ENCODE peak calls at places on chromosomes 1 and 21, in nine cellular contexts. F, G, J, R, P, K, Z, C and N are unnamed samples. For H3K4me1, the result is how much of the 10 kb centered on the place peaks cover.

GRCh38 chr1:212520299-212520698 is 87.6 kb downstream of the NENF start:
- DNase-seq in F (no peak), G (no peak), J (no peak), R (no peak), P (no peak), K (no peak), Z (no peak), C (no peak), N (no peak)

GRCh38 chr1:203402609-203403337 is 51.9 kb upstream of the FMOD start:
- DNase-seq in F (no peak), G (no peak), J (no peak), R (no peak), P (peak), K (no peak), Z (no peak), C (no peak), N (peak)

GRCh38 chr1:99740141-99740540 is 26.3 kb downstream of the FRRS1 start:
- DNase-seq in F (no peak), G (no peak), J (no peak), R (no peak), P (no peak), K (no peak), Z (no peak), C (no peak), N (peak)

GRCh38 chr1:152906023-152906565 is 2.3 kb upstream of the IVL start:
- DNase-seq in F (peak), G (no peak), J (no peak), R (no peak), P (no peak), K (no peak), Z (no peak), C (no peak), N (peak)

GRCh38 chr1:162389971-162390370 is 8.4 kb downstream of the C1orf226 start:
- DNase-seq in F (no peak), G (no peak), J (peak), R (no peak), P (no peak), K (peak), Z (no peak), C (no peak), N (no peak)

GRCh38 chr1:246317291-246317690 is 189.8 kb downstream of the SMYD3 start:
- DNase-seq in F (no peak), G (no peak), J (no peak), R (no peak), P (no peak), K (no peak), Z (no peak), C (no peak), N (no peak)

GRCh38 chr1:27144920-27145661 is 9.8 kb downstream of the SLC9A1 start:
- DNase-seq in F (no peak), G (peak), J (no peak), R (no peak), P (peak), K (no peak), Z (no peak), C (no peak), N (no peak)

GRCh38 chr1:62989497-62989896 is 205.6 kb downstream of the ATG4C start:
- DNase-seq in F (no peak), G (no peak), J (no peak), R (no peak), P (no peak), K (no peak), Z (no peak), C (no peak), N (no peak)

GRCh38 chr21:31571879-31572278 is 87.6 kb upstream of the SOD1 start:
- DNase-seq in F (no peak), G (no peak), J (no peak), R (no peak), P (no peak), K (no peak), Z (no peak), C (no peak), N (no peak)

GRCh38 chr1:64917907-64918306 is 48.4 kb downstream of the JAK1 start:
- DNase-seq in F (no peak), G (no peak), J (no peak), R (no peak), P (no peak), K (no peak), Z (no peak), C (no peak), N (no peak)

GRCh38 chr1:156894711-156895407 is 1.3 kb downstream of the PEAR1 start:
- DNase-seq in F (no peak), G (peak), J (no peak), R (no peak), P (no peak), K (peak), Z (peak), C (peak), N (no peak)

GRCh38 chr21:14737922-14738321 is 191.8 kb upstream of the SAMSN1 start:
- DNase-seq in F (no peak), G (no peak), J (no peak), R (peak), P (no peak), K (no peak), Z (peak), C (no peak), N (peak)

GRCh38 chr21:43020177-43020576 is 45.8 kb downstream of the PKNOX1 start:
- DNase-seq in F (no peak), G (no peak), J (no peak), R (no peak), P (no peak), K (no peak), Z (no peak), C (no peak), N (no peak)

GRCh38 chr1:30335997-30336390 is 387.4 kb downstream of the MATN1 start:
- DNase-seq in F (no peak), G (peak), J (peak), R (no peak), P (no peak), K (peak), Z (no peak), C (no peak), N (no peak)

GRCh38 chr1:219358080-219358479 is 184.4 kb downstream of the LYPLAL1 start:
- DNase-seq in F (no peak), G (no peak), J (no peak), R (no peak), P (no peak), K (no peak), Z (no peak), C (no peak), N (no peak)

GRCh38 chr1:40317394-40318074 is 448 bp upstream of the COL9A2 start:
- DNase-seq in F (no peak), G (no peak), J (peak), R (no peak), P (no peak), K (no peak), Z (no peak), C (no peak), N (no peak)

GRCh38 chr21:33434770-33435360 is 31.7 kb downstream of the IFNGR2 start:
- DNase-seq in F (no peak), G (no peak), J (no peak), R (no peak), P (no peak), K (no peak), Z (no peak), C (peak), N (peak)

GRCh38 chr1:12594966-12595838 is 22.8 kb downstream of the DHRS3 start:
- DNase-seq in F (no peak), G (peak), J (peak), R (peak), P (peak), K (peak), Z (peak), C (peak), N (no peak)

GRCh38 chr1:14996133-14997050 is 157.2 kb upstream of the TMEM51 start:
- DNase-seq in F (no peak), G (no peak), J (no peak), R (no peak), P (no peak), K (no peak), Z (no peak), C (no peak), N (peak)

GRCh38 chr1:6783956-6784559 is 1.2 kb upstream of the CAMTA1 start:
- DNase-seq in F (no peak), G (no peak), J (no peak), R (no peak), P (no peak), K (no peak), Z (no peak), C (no peak), N (no peak)

DNA sequence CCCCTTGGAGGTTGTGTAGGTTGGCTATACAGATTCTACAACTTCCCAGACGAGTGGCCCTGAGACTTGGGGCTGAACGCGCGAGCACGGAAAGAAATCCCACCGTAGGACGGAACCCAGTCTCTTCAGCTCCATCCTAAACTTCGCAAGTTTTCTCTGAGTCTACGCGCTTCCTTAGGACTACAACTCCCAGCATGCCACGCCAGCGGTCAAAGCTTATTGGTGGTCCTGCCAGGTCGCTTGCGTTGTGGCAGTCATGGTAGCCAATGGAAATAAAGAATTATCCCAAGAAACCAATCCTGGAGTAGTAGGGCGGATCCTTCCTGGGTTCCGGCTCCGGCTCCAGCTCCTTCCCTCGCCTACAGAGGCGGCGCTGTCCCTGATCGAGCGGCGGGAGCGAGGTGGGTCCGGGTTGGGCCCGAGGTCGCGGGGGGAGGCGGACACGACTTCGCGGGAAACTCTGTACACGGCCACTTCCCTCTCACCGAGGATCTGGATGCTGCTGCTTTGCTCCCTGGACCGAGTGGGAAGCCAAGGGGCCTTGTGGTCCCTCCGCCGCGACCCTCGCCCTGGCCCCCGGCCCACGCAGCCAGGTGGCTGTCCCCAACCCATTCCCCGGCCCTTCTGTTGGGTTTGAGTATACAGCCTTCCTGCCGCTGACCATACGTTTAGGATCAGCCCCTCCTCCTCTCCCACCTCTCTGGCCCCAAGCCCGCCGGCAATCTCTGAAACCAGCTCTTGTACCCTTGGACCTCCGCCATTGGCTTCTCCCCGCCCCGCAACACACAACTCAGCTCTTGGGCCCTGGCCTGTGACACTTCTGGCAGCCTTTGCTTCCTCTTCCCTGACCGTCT is at the start of gene ZNF691:
- DNase-seq in F (peak), G (peak), J (peak), R (peak), P (peak), K (peak), Z (peak), C (peak), N (peak)
- TF ChIP-seq CTCF in F (peak), G (peak), J (peak), R (peak), P (peak), K (peak), Z (peak), C (peak), N (peak)

GRCh38 chr1:224504642-224505041 is 70.0 kb upstream of the WDR26 start:
- DNase-seq in F (no peak), G (no peak), J (no peak), R (no peak), P (no peak), K (no peak), Z (no peak), C (no peak), N (no peak)
- H3K27ac ChIP-seq in F (peak), G (peak), J (no peak), R (peak), P (peak), K (peak), Z (peak), C (peak), N (no peak)

DNA sequence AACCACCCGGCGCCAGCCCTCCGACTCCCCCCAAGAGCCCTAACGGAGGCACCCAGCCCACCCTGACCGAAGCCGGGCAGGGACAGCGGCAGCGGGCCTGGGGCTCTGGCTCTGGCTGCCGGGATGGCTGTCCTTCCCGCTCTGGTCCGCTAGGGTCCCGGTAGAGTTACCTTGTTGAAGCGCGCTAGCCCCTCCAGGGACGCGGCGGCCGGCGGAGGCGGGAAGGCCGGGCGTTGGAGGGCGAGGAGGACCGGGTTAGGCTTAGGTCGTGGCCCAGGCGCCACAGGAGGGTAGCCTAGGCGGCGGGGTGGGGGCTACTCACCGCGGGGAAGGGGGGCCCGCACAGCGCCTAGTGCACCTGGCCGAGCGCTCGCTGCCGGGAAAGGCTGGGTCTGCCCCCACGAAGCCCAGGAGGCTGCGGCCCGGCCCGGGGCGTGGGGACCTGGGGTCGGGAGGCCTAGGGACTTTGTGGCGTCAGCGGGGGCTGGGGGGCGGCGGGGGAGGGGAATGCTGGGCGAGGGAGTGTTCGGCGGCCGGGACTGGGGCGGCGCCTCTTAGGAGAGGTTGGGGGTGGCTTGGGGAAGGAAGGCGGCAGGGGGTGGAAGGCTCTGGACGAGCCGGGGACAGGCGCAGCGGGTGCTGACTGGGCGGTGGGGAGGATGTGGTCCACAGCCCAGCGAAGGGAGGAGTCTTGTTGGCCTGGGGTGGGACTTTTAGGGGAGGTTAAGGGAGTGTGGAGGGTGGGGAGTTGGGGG is at the start of gene TRIM17:
- DNase-seq in F (no peak), G (no peak), J (peak), R (peak), P (no peak), K (no peak), Z (no peak), C (no peak), N (no peak)
- H3K4me1 ChIP-seq in F (under half), G (under half), J (under half), R (under half), P (under half), K (under half), Z (under half), C (under half), N (under half)

DNA sequence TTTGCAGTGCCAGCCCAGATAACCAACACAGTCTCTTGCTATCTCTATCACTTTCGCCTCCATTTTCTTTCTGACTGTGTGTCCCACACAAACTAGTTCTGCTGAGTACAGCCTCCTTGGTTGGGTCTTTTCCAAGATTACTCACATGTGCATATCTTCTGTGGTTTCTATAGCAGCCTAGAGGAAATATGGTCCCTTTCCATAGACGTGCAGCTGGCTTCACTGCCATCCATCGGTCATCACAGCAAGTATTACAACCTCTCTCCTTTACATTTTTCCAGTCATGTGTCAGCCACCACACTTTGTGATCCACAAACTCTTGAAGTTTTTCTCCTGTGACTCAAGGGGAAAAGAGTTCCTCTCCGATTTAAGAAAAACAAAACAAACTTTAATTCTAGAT is 893.4 kb upstream of the ADGRL4 start:
- DNase-seq in F (no peak), G (no peak), J (no peak), R (no peak), P (no peak), K (no peak), Z (no peak), C (no peak), N (peak)
- TF ChIP-seq CTCF in F (no peak), G (no peak), J (no peak), R (no peak), P (no peak), K (no peak), Z (no peak), C (no peak), N (peak)